ENCODE peak calls at places on chromosomes 11 and 22, in nine cellular contexts. R is right lobe of liver, Q is Panc1, K is BJ, M is GM13976, O is D721Med, Z is choroid plexus epithelial cell, Y is A549, C is IMR-90. F is an unnamed sample.

GRCh38 chr11:88482871-88483301 is 145.3 kb upstream of the CTSC start:
- DNase-seq in C (peak), K (peak), O (no peak), Y (no peak), Z (no peak), R (no peak), M (no peak), Q (no peak), F (no peak)

GRCh38 chr11:17369094-17369493 is 17.5 kb downstream of the NCR3LG1 start:
- DNase-seq in C (no peak), R (no peak), O (no peak), M (no peak), K (no peak), Q (no peak), Z (no peak), Y (no peak), F (no peak)

GRCh38 chr22:46107089-46107664 is 43.1 kb upstream of the PPARA start:
- DNase-seq in Z (no peak), R (peak), Q (no peak), M (no peak), K (no peak), O (no peak), Y (no peak), C (no peak), F (no peak)

GRCh38 chr22:30654361-30654760 is 13.3 kb downstream of the DUSP18 start:
- DNase-seq in R (no peak), K (no peak), M (no peak), Q (no peak), O (no peak), C (no peak), Z (no peak), Y (no peak), F (no peak)

GRCh38 chr11:60127311-60127811 is 38.9 kb downstream of the MS4A2 start:
- DNase-seq in K (no peak), R (no peak), C (no peak), M (no peak), O (no peak), Q (no peak), Y (no peak), Z (no peak), F (no peak)

GRCh38 chr11:15170698-15171097 is 56.0 kb downstream of the INSC start:
- DNase-seq in O (no peak), R (no peak), Q (no peak), K (no peak), M (no peak), Z (no peak), Y (no peak), C (no peak), F (no peak)

GRCh38 chr11:69006816-69007215 is 6.2 kb downstream of the MRGPRF start:
- DNase-seq in Y (no peak), Q (no peak), M (no peak), K (no peak), C (no peak), Z (no peak), O (no peak), R (no peak), F (no peak)

GRCh38 chr11:93477684-93478234 is 65.4 kb downstream of the SMCO4 start:
- DNase-seq in Q (no peak), R (no peak), C (peak), O (peak), M (no peak), Y (no peak), Z (peak), K (no peak), F (no peak)

GRCh38 chr11:113162590-113162961 is 151.8 kb upstream of the TTC12 start:
- DNase-seq in Z (peak), R (no peak), Q (no peak), Y (no peak), K (no peak), C (no peak), M (no peak), O (no peak), F (no peak)

GRCh38 chr11:113166280-113166679 is 148.1 kb upstream of the TTC12 start:
- DNase-seq in C (no peak), M (no peak), Z (no peak), K (no peak), R (no peak), O (no peak), Y (no peak), Q (no peak), F (no peak)

GRCh38 chr11:113160652-113161051 is 153.7 kb upstream of the TTC12 start:
- DNase-seq in O (no peak), R (no peak), Q (no peak), C (no peak), Z (no peak), K (no peak), M (no peak), Y (no peak), F (no peak)

GRCh38 chr11:113161671-113162589 is 152.5 kb upstream of the TTC12 start:
- DNase-seq in O (no peak), Y (no peak), C (no peak), K (no peak), R (no peak), M (no peak), Q (no peak), Z (no peak), F (no peak)

GRCh38 chr11:113163291-113164030 is 150.9 kb upstream of the TTC12 start:
- DNase-seq in Q (no peak), Z (peak), K (no peak), C (no peak), O (no peak), R (no peak), Y (no peak), M (no peak), F (no peak)
- TF ChIP-seq CTCF in Q (no peak), Z (peak), K (no peak), C (no peak), O (no peak), R (no peak), Y (no peak), M (no peak), F (no peak)

DNA sequence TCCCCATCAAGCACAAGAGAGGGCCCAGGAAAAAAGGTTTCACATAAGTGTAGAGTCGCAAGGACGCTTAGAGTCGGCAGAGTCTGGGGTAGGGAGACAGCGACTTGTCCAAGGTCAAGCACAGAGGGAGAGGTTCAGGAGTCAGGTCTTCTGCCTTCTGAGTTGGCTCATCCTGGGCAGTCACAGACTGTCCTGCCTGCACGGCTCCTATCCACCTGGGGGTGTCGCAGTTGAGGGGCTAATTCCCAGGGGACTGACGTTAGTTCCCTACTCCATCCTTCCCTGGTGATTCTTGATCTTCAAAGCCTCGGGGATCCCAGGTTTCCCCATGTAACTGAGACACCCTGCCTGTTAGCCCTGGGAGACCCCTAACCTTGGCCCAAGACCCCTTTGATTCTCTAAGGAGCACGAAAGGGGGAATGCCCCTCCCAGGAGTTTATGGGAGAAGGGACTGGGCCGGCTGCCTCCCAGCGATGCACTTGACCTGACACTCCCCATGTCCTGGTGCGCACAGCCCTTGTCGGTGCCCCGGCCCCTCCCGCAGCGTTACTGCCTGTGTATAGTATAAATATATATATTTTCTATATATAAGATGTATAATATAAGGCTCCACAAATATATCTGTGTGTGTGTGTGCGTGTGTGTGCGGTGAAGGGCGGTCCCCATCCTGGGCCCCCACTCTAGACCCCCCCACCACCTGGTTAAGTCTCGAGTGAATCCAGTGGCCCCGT is 14.7 kb upstream of the TAB1 start:
- DNase-seq in M (no peak), Z (peak), R (no peak), O (no peak), Y (peak), C (peak), K (no peak), Q (no peak), F (no peak)
- TF ChIP-seq CTCF in M (peak), Z (peak), R (no peak), O (peak), Y (peak), C (peak), K (peak), Q (no peak), F (no peak)

DNA sequence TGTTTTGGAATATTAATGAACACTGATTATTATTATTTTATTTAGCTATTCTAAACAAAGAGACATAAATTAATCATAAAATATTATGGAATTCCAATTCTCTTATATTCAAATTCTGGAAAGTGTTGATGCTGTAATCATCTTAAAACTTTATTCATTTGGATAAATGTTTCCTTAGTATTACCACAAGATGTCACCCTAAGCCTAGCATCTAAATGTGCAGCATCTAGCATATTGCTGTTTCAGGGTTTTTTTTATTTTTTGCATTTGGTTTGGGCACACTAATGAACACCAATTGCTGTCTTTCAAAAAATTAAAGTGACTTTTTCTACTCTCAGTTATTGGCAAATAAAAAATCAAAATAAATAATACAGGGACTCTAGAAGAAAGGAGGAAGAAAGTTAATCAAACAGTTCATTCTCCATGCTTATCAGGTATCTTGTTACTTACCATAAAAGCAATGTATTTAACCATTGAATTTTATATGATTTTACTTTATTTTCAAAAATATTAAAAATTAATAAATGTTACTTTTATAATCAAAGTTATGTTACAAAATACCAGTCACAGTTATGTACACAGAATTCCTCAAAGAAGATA is 31.8 kb downstream of the DLG2 start:
- DNase-seq in O (no peak), M (peak), Y (peak), Q (peak), Z (peak), C (peak), R (no peak), K (peak), F (peak)
- TF ChIP-seq CTCF in O (peak), M (peak), Y (peak), Q (peak), Z (peak), C (peak), R (peak), K (peak), F (peak)

GRCh38 chr22:19678949-19679348 is 35.4 kb upstream of the SEPTIN5 start:
- DNase-seq in O (no peak), Q (no peak), C (no peak), K (no peak), R (no peak), Y (no peak), Z (no peak), M (no peak), F (no peak)

GRCh38 chr22:19681863-19682245 is 32.4 kb upstream of the SEPTIN5 start:
- DNase-seq in M (no peak), K (no peak), R (no peak), Q (no peak), O (no peak), Z (no peak), Y (no peak), C (no peak), F (no peak)

GRCh38 chr22:19679476-19680099 is 34.7 kb upstream of the SEPTIN5 start:
- DNase-seq in C (no peak), R (no peak), Z (no peak), Y (peak), Q (no peak), O (no peak), M (peak), K (no peak), F (no peak)

GRCh38 chr22:19680911-19681862 is 33.1 kb upstream of the SEPTIN5 start:
- DNase-seq in M (no peak), Y (no peak), Q (no peak), C (no peak), R (no peak), O (no peak), K (no peak), Z (no peak), F (no peak)

GRCh38 chr22:19680287-19680881 is 33.9 kb upstream of the SEPTIN5 start:
- DNase-seq in R (no peak), Y (no peak), C (no peak), Q (no peak), Z (no peak), M (no peak), O (no peak), K (no peak), F (no peak)
- TF ChIP-seq CTCF in R (no peak), Y (no peak), C (no peak), Q (no peak), Z (no peak), M (no peak), O (no peak), K (no peak), F (no peak)

GRCh38 chr22:23857606-23858483 is at the start of gene SLC2A11:
- DNase-seq in Z (peak), C (peak), M (peak), Q (peak), Y (peak), O (peak), R (peak), K (peak), F (peak)
- TF ChIP-seq CTCF in Z (peak), C (peak), M (peak), Q (no peak), Y (no peak), O (no peak), R (peak), K (peak), F (no peak)